ENCODE peak calls at places on chromosome 18, in four cellular contexts. U, E, G and F are unnamed samples.

GRCh38 chr18:34364699-34365098 is 140.0 kb upstream of the NOL4 start:
- DNase-seq in E (no peak), G (no peak), U (no peak), F (no peak)

GRCh38 chr18:28176933-28177827 is at the start of gene CDH2:
- DNase-seq in G (peak), U (peak), E (peak), F (peak)

GRCh38 chr18:845152-845819 is 33.2 kb upstream of the YES1 start:
- DNase-seq in U (peak), E (no peak), G (no peak), F (no peak)

GRCh38 chr18:74190086-74190485 is 41.8 kb downstream of the TIMM21 start:
- DNase-seq in U (no peak), E (no peak), G (no peak), F (no peak)

GRCh38 chr18:59691046-59691395 is 6.2 kb downstream of the CCBE1 start:
- DNase-seq in U (no peak), E (peak), G (no peak), F (peak)

GRCh38 chr18:73717570-73717969 is 430.1 kb downstream of the FBXO15 start:
- DNase-seq in G (no peak), U (no peak), E (no peak), F (no peak)

GRCh38 chr18:11751305-11752115 is 62.4 kb downstream of the GNAL start:
- DNase-seq in E (no peak), U (no peak), G (no peak), F (no peak)

GRCh38 chr18:56637897-56638231 is 528 bp downstream of the TXNL1 start:
- DNase-seq in G (no peak), U (no peak), E (no peak), F (peak)

GRCh38 chr18:56459451-56459777 is 179.0 kb downstream of the TXNL1 start:
- DNase-seq in U (no peak), E (no peak), G (no peak), F (no peak)

GRCh38 chr18:50659091-50660003 is 99.5 kb downstream of the MAPK4 start:
- DNase-seq in G (no peak), U (peak), E (no peak), F (peak)

GRCh38 chr18:35267809-35268208 is 22.2 kb downstream of the ZSCAN30 start:
- DNase-seq in U (no peak), E (no peak), G (peak), F (peak)

GRCh38 chr18:73785276-73785675 is 362.4 kb downstream of the FBXO15 start:
- DNase-seq in G (no peak), E (no peak), U (no peak), F (no peak)

GRCh38 chr18:66141716-66142115 is 390.9 kb downstream of the CDH7 start:
- DNase-seq in G (no peak), U (no peak), E (no peak), F (no peak)

GRCh38 chr18:72866901-72867701 is 686 bp downstream of the NETO1 start:
- DNase-seq in G (no peak), E (no peak), U (no peak), F (peak)

GRCh38 chr18:22214731-22215528 is 45.5 kb downstream of the GATA6 start:
- DNase-seq in G (no peak), E (no peak), U (no peak), F (no peak)

GRCh38 chr18:58221060-58221725 is 177.2 kb downstream of the NEDD4L start:
- DNase-seq in U (peak), E (no peak), G (no peak), F (no peak)

GRCh38 chr18:48902023-48902855 is 48.5 kb downstream of the SMAD7 start:
- DNase-seq in G (peak), U (peak), E (peak), F (no peak)

GRCh38 chr18:767084-767882 is 44.8 kb downstream of the YES1 start:
- DNase-seq in G (no peak), U (no peak), E (no peak), F (no peak)